ENCODE peak calls at places on chromosomes 3 and 15, in eight cellular contexts. One of them, this sample, is unnamed.

GRCh38 chr3:40979962-40980361 is 219.3 kb upstream of the CTNNB1 start:
- DNase-seq in activated naive CD8-positive, alpha-beta T cell treated with anti-CD3 and anti-CD28 coated beads, Interleukin-2, amount 50 U/mL, for 24 hours: no peak
- DNase-seq in GM12892: no peak
- DNase-seq in GM10248: no peak
- DNase-seq in left colon: no peak
- DNase-seq in NCI-H2029 treated with DMSO at 0.1 percent for 48 hours: no peak
- DNase-seq in EH: no peak
- DNase-seq in A172: no peak
- DNase-seq in this sample: no peak

GRCh38 chr3:193637831-193638230 is 44.8 kb downstream of the OPA1 start:
- DNase-seq in activated naive CD8-positive, alpha-beta T cell treated with anti-CD3 and anti-CD28 coated beads, Interleukin-2, amount 50 U/mL, for 24 hours: no peak
- DNase-seq in GM12892: no peak
- DNase-seq in GM10248: no peak
- DNase-seq in left colon: no peak
- DNase-seq in NCI-H2029 treated with DMSO at 0.1 percent for 48 hours: no peak
- DNase-seq in EH: no peak
- DNase-seq in A172: no peak
- DNase-seq in this sample: no peak

GRCh38 chr3:66991478-66991877 is 6.6 kb upstream of the KBTBD8 start:
- DNase-seq in activated naive CD8-positive, alpha-beta T cell treated with anti-CD3 and anti-CD28 coated beads, Interleukin-2, amount 50 U/mL, for 24 hours: no peak
- DNase-seq in GM12892: no peak
- DNase-seq in GM10248: no peak
- DNase-seq in left colon: no peak
- DNase-seq in NCI-H2029 treated with DMSO at 0.1 percent for 48 hours: no peak
- DNase-seq in EH: peak; percentile 53
- DNase-seq in A172: peak; percentile 71
- DNase-seq in this sample: peak; percentile 76

GRCh38 chr3:99648496-99648895 is 10.1 kb downstream of the COL8A1 start:
- DNase-seq in activated naive CD8-positive, alpha-beta T cell treated with anti-CD3 and anti-CD28 coated beads, Interleukin-2, amount 50 U/mL, for 24 hours: no peak
- DNase-seq in GM12892: no peak
- DNase-seq in GM10248: no peak
- DNase-seq in left colon: no peak
- DNase-seq in NCI-H2029 treated with DMSO at 0.1 percent for 48 hours: no peak
- DNase-seq in EH: peak; percentile 28
- DNase-seq in A172: no peak
- DNase-seq in this sample: no peak

GRCh38 chr15:90054618-90055097 is 47.6 kb downstream of the IDH2 start:
- DNase-seq in activated naive CD8-positive, alpha-beta T cell treated with anti-CD3 and anti-CD28 coated beads, Interleukin-2, amount 50 U/mL, for 24 hours: no peak
- DNase-seq in GM12892: no peak
- DNase-seq in GM10248: no peak
- DNase-seq in left colon: no peak
- DNase-seq in NCI-H2029 treated with DMSO at 0.1 percent for 48 hours: no peak
- DNase-seq in EH: no peak
- DNase-seq in A172: no peak
- DNase-seq in this sample: no peak

GRCh38 chr3:184176377-184177330 is 2.0 kb downstream of the AP2M1 start:
- DNase-seq in activated naive CD8-positive, alpha-beta T cell treated with anti-CD3 and anti-CD28 coated beads, Interleukin-2, amount 50 U/mL, for 24 hours: no peak
- DNase-seq in GM12892: no peak
- DNase-seq in GM10248: no peak
- DNase-seq in left colon: peak; percentile 57
- DNase-seq in NCI-H2029 treated with DMSO at 0.1 percent for 48 hours: no peak
- DNase-seq in EH: peak; percentile 99
- DNase-seq in A172: peak; percentile 98
- DNase-seq in this sample: peak; percentile 99

GRCh38 chr3:106688463-106688862 is 688.8 kb upstream of the CCDC54 start:
- DNase-seq in activated naive CD8-positive, alpha-beta T cell treated with anti-CD3 and anti-CD28 coated beads, Interleukin-2, amount 50 U/mL, for 24 hours: no peak
- DNase-seq in GM12892: no peak
- DNase-seq in GM10248: no peak
- DNase-seq in left colon: no peak
- DNase-seq in NCI-H2029 treated with DMSO at 0.1 percent for 48 hours: peak; percentile 36
- DNase-seq in EH: peak; percentile 88
- DNase-seq in A172: peak; percentile 77
- DNase-seq in this sample: peak; percentile 88

GRCh38 chr3:118968111-118968510 is 66.5 kb downstream of the IGSF11 start:
- DNase-seq in activated naive CD8-positive, alpha-beta T cell treated with anti-CD3 and anti-CD28 coated beads, Interleukin-2, amount 50 U/mL, for 24 hours: no peak
- DNase-seq in GM12892: no peak
- DNase-seq in GM10248: no peak
- DNase-seq in left colon: no peak
- DNase-seq in NCI-H2029 treated with DMSO at 0.1 percent for 48 hours: no peak
- DNase-seq in EH: no peak
- DNase-seq in A172: no peak
- DNase-seq in this sample: no peak

GRCh38 chr15:56869573-56869972 is 48.9 kb upstream of the TCF12 start:
- DNase-seq in activated naive CD8-positive, alpha-beta T cell treated with anti-CD3 and anti-CD28 coated beads, Interleukin-2, amount 50 U/mL, for 24 hours: peak; percentile 51
- DNase-seq in GM12892: no peak
- DNase-seq in GM10248: no peak
- DNase-seq in left colon: no peak
- DNase-seq in NCI-H2029 treated with DMSO at 0.1 percent for 48 hours: no peak
- DNase-seq in EH: peak; percentile 48
- DNase-seq in A172: peak; percentile 21
- DNase-seq in this sample: peak; percentile 7

GRCh38 chr3:71371282-71371681 is 212.2 kb downstream of the FOXP1 start:
- DNase-seq in activated naive CD8-positive, alpha-beta T cell treated with anti-CD3 and anti-CD28 coated beads, Interleukin-2, amount 50 U/mL, for 24 hours: no peak
- DNase-seq in GM12892: no peak
- DNase-seq in GM10248: no peak
- DNase-seq in left colon: no peak
- DNase-seq in NCI-H2029 treated with DMSO at 0.1 percent for 48 hours: no peak
- DNase-seq in EH: peak; percentile 18
- DNase-seq in A172: peak; percentile 14
- DNase-seq in this sample: no peak

GRCh38 chr3:100317928-100318327 is 16.6 kb upstream of the NIT2 start:
- DNase-seq in activated naive CD8-positive, alpha-beta T cell treated with anti-CD3 and anti-CD28 coated beads, Interleukin-2, amount 50 U/mL, for 24 hours: no peak
- DNase-seq in GM12892: no peak
- DNase-seq in GM10248: peak; percentile 49
- DNase-seq in left colon: no peak
- DNase-seq in NCI-H2029 treated with DMSO at 0.1 percent for 48 hours: no peak
- DNase-seq in EH: no peak
- DNase-seq in A172: no peak
- DNase-seq in this sample: no peak

GRCh38 chr15:72813345-72814004 is 29.9 kb upstream of the ADPGK start:
- DNase-seq in activated naive CD8-positive, alpha-beta T cell treated with anti-CD3 and anti-CD28 coated beads, Interleukin-2, amount 50 U/mL, for 24 hours: no peak
- DNase-seq in GM12892: no peak
- DNase-seq in GM10248: no peak
- DNase-seq in left colon: no peak
- DNase-seq in NCI-H2029 treated with DMSO at 0.1 percent for 48 hours: no peak
- DNase-seq in EH: no peak
- DNase-seq in A172: no peak
- DNase-seq in this sample: no peak

GRCh38 chr3:47605646-47606045 is 27.0 kb upstream of the CSPG5 start:
- DNase-seq in activated naive CD8-positive, alpha-beta T cell treated with anti-CD3 and anti-CD28 coated beads, Interleukin-2, amount 50 U/mL, for 24 hours: no peak
- DNase-seq in GM12892: no peak
- DNase-seq in GM10248: no peak
- DNase-seq in left colon: no peak
- DNase-seq in NCI-H2029 treated with DMSO at 0.1 percent for 48 hours: no peak
- DNase-seq in EH: peak; percentile 39
- DNase-seq in A172: peak; percentile 22
- DNase-seq in this sample: peak; percentile 53

GRCh38 chr3:57164606-57165573 is at the start of gene IL17RD:
- DNase-seq in activated naive CD8-positive, alpha-beta T cell treated with anti-CD3 and anti-CD28 coated beads, Interleukin-2, amount 50 U/mL, for 24 hours: peak; percentile 79
- DNase-seq in GM12892: peak; percentile 51
- DNase-seq in GM10248: peak; percentile 88
- DNase-seq in left colon: peak; percentile 68
- DNase-seq in NCI-H2029 treated with DMSO at 0.1 percent for 48 hours: peak; percentile 19
- DNase-seq in EH: peak; percentile 80
- DNase-seq in A172: peak; percentile 51
- DNase-seq in this sample: peak; percentile 21

GRCh38 chr3:102354818-102355515 is 79.8 kb upstream of the ZPLD1 start:
- DNase-seq in activated naive CD8-positive, alpha-beta T cell treated with anti-CD3 and anti-CD28 coated beads, Interleukin-2, amount 50 U/mL, for 24 hours: no peak
- DNase-seq in GM12892: no peak
- DNase-seq in GM10248: no peak
- DNase-seq in left colon: no peak
- DNase-seq in NCI-H2029 treated with DMSO at 0.1 percent for 48 hours: no peak
- DNase-seq in EH: peak; percentile 5
- DNase-seq in A172: peak; percentile 63
- DNase-seq in this sample: peak; percentile 65

GRCh38 chr3:42745776-42746454 is 27.1 kb downstream of the CCDC13 start:
- DNase-seq in activated naive CD8-positive, alpha-beta T cell treated with anti-CD3 and anti-CD28 coated beads, Interleukin-2, amount 50 U/mL, for 24 hours: no peak
- DNase-seq in GM12892: no peak
- DNase-seq in GM10248: no peak
- DNase-seq in left colon: no peak
- DNase-seq in NCI-H2029 treated with DMSO at 0.1 percent for 48 hours: no peak
- DNase-seq in EH: no peak
- DNase-seq in A172: no peak
- DNase-seq in this sample: no peak

GRCh38 chr3:127951276-127951675 is 36.2 kb downstream of the KBTBD12 start:
- DNase-seq in activated naive CD8-positive, alpha-beta T cell treated with anti-CD3 and anti-CD28 coated beads, Interleukin-2, amount 50 U/mL, for 24 hours: no peak
- DNase-seq in GM12892: no peak
- DNase-seq in GM10248: no peak
- DNase-seq in left colon: no peak
- DNase-seq in NCI-H2029 treated with DMSO at 0.1 percent for 48 hours: no peak
- DNase-seq in EH: peak; percentile 59
- DNase-seq in A172: peak; percentile 40
- DNase-seq in this sample: peak; percentile 58

GRCh38 chr3:186901135-186901734 is 29.1 kb upstream of the ST6GAL1 start:
- DNase-seq in activated naive CD8-positive, alpha-beta T cell treated with anti-CD3 and anti-CD28 coated beads, Interleukin-2, amount 50 U/mL, for 24 hours: no peak
- DNase-seq in GM12892: no peak
- DNase-seq in GM10248: no peak
- DNase-seq in left colon: no peak
- DNase-seq in NCI-H2029 treated with DMSO at 0.1 percent for 48 hours: no peak
- DNase-seq in EH: no peak
- DNase-seq in A172: peak; percentile 11
- DNase-seq in this sample: peak; percentile 27

GRCh38 chr3:63467392-63467791 is 185.1 kb upstream of the SNTN start:
- DNase-seq in activated naive CD8-positive, alpha-beta T cell treated with anti-CD3 and anti-CD28 coated beads, Interleukin-2, amount 50 U/mL, for 24 hours: no peak
- DNase-seq in GM12892: no peak
- DNase-seq in GM10248: no peak
- DNase-seq in left colon: no peak
- DNase-seq in NCI-H2029 treated with DMSO at 0.1 percent for 48 hours: no peak
- DNase-seq in EH: no peak
- DNase-seq in A172: no peak
- DNase-seq in this sample: no peak

GRCh38 chr15:74123131-74123429 is 7.3 kb upstream of the ISLR2 start:
- DNase-seq in activated naive CD8-positive, alpha-beta T cell treated with anti-CD3 and anti-CD28 coated beads, Interleukin-2, amount 50 U/mL, for 24 hours: no peak
- DNase-seq in GM12892: no peak
- DNase-seq in GM10248: no peak
- DNase-seq in left colon: no peak
- DNase-seq in NCI-H2029 treated with DMSO at 0.1 percent for 48 hours: no peak
- DNase-seq in EH: no peak
- DNase-seq in A172: no peak
- DNase-seq in this sample: no peak

GRCh38 chr15:74530771-74531143 is 10.3 kb upstream of the ARID3B start:
- DNase-seq in activated naive CD8-positive, alpha-beta T cell treated with anti-CD3 and anti-CD28 coated beads, Interleukin-2, amount 50 U/mL, for 24 hours: no peak
- DNase-seq in GM12892: no peak
- DNase-seq in GM10248: no peak
- DNase-seq in left colon: no peak
- DNase-seq in NCI-H2029 treated with DMSO at 0.1 percent for 48 hours: no peak
- DNase-seq in EH: no peak
- DNase-seq in A172: no peak
- DNase-seq in this sample: no peak

GRCh38 chr15:41806291-41807181 is 21.4 kb upstream of the JMJD7 start:
- DNase-seq in activated naive CD8-positive, alpha-beta T cell treated with anti-CD3 and anti-CD28 coated beads, Interleukin-2, amount 50 U/mL, for 24 hours: no peak
- DNase-seq in GM12892: no peak
- DNase-seq in GM10248: no peak
- DNase-seq in left colon: no peak
- DNase-seq in NCI-H2029 treated with DMSO at 0.1 percent for 48 hours: no peak
- DNase-seq in EH: peak; percentile 15
- DNase-seq in A172: peak; percentile 41
- DNase-seq in this sample: peak; percentile 27

GRCh38 chr3:131147534-131147933 is 120.9 kb downstream of the NEK11 start:
- DNase-seq in activated naive CD8-positive, alpha-beta T cell treated with anti-CD3 and anti-CD28 coated beads, Interleukin-2, amount 50 U/mL, for 24 hours: no peak
- DNase-seq in GM12892: no peak
- DNase-seq in GM10248: no peak
- DNase-seq in left colon: no peak
- DNase-seq in NCI-H2029 treated with DMSO at 0.1 percent for 48 hours: no peak
- DNase-seq in EH: no peak
- DNase-seq in A172: no peak
- DNase-seq in this sample: no peak

GRCh38 chr3:125593991-125594574 is 1.2 kb downstream of the OSBPL11 start:
- DNase-seq in activated naive CD8-positive, alpha-beta T cell treated with anti-CD3 and anti-CD28 coated beads, Interleukin-2, amount 50 U/mL, for 24 hours: no peak
- DNase-seq in GM12892: no peak
- DNase-seq in GM10248: peak; percentile 26
- DNase-seq in left colon: no peak
- DNase-seq in NCI-H2029 treated with DMSO at 0.1 percent for 48 hours: no peak
- DNase-seq in EH: peak; percentile 20
- DNase-seq in A172: no peak
- DNase-seq in this sample: no peak

GRCh38 chr3:37862219-37862711 is 585 bp downstream of the CTDSPL start:
- DNase-seq in activated naive CD8-positive, alpha-beta T cell treated with anti-CD3 and anti-CD28 coated beads, Interleukin-2, amount 50 U/mL, for 24 hours: peak; percentile 38
- DNase-seq in GM12892: peak; percentile 22
- DNase-seq in GM10248: no peak
- DNase-seq in left colon: peak; percentile 61
- DNase-seq in NCI-H2029 treated with DMSO at 0.1 percent for 48 hours: no peak
- DNase-seq in EH: peak; percentile 47
- DNase-seq in A172: no peak
- DNase-seq in this sample: peak; percentile 31

GRCh38 chr3:8536106-8537052 is 34.8 kb downstream of the LMCD1 start:
- DNase-seq in activated naive CD8-positive, alpha-beta T cell treated with anti-CD3 and anti-CD28 coated beads, Interleukin-2, amount 50 U/mL, for 24 hours: no peak
- DNase-seq in GM12892: no peak
- DNase-seq in GM10248: no peak
- DNase-seq in left colon: no peak
- DNase-seq in NCI-H2029 treated with DMSO at 0.1 percent for 48 hours: no peak
- DNase-seq in EH: peak; percentile 87
- DNase-seq in A172: no peak
- DNase-seq in this sample: no peak

GRCh38 chr3:62982795-62983455 is 107.7 kb upstream of the CADPS start:
- DNase-seq in activated naive CD8-positive, alpha-beta T cell treated with anti-CD3 and anti-CD28 coated beads, Interleukin-2, amount 50 U/mL, for 24 hours: no peak
- DNase-seq in GM12892: no peak
- DNase-seq in GM10248: no peak
- DNase-seq in left colon: no peak
- DNase-seq in NCI-H2029 treated with DMSO at 0.1 percent for 48 hours: no peak
- DNase-seq in EH: no peak
- DNase-seq in A172: no peak
- DNase-seq in this sample: no peak

GRCh38 chr3:39981547-39982184 is 172.3 kb downstream of the MYRIP start:
- DNase-seq in activated naive CD8-positive, alpha-beta T cell treated with anti-CD3 and anti-CD28 coated beads, Interleukin-2, amount 50 U/mL, for 24 hours: no peak
- DNase-seq in GM12892: no peak
- DNase-seq in GM10248: no peak
- DNase-seq in left colon: no peak
- DNase-seq in NCI-H2029 treated with DMSO at 0.1 percent for 48 hours: no peak
- DNase-seq in EH: no peak
- DNase-seq in A172: no peak
- DNase-seq in this sample: no peak

GRCh38 chr3:185151959-185152432 is 864 bp downstream of the C3orf70 start:
- DNase-seq in activated naive CD8-positive, alpha-beta T cell treated with anti-CD3 and anti-CD28 coated beads, Interleukin-2, amount 50 U/mL, for 24 hours: no peak
- DNase-seq in GM12892: no peak
- DNase-seq in GM10248: no peak
- DNase-seq in left colon: no peak
- DNase-seq in NCI-H2029 treated with DMSO at 0.1 percent for 48 hours: no peak
- DNase-seq in EH: no peak
- DNase-seq in A172: no peak
- DNase-seq in this sample: no peak

GRCh38 chr15:69713726-69714559 is 261.3 kb downstream of the RPLP1 start:
- DNase-seq in activated naive CD8-positive, alpha-beta T cell treated with anti-CD3 and anti-CD28 coated beads, Interleukin-2, amount 50 U/mL, for 24 hours: peak; percentile 68
- DNase-seq in GM12892: peak; percentile 41
- DNase-seq in GM10248: peak; percentile 64
- DNase-seq in left colon: peak; percentile 28
- DNase-seq in NCI-H2029 treated with DMSO at 0.1 percent for 48 hours: no peak
- DNase-seq in EH: no peak
- DNase-seq in A172: peak; percentile 25
- DNase-seq in this sample: peak; percentile 93

GRCh38 chr3:38561746-38562466 is 65.8 kb downstream of the EXOG start:
- DNase-seq in activated naive CD8-positive, alpha-beta T cell treated with anti-CD3 and anti-CD28 coated beads, Interleukin-2, amount 50 U/mL, for 24 hours: no peak
- DNase-seq in GM12892: no peak
- DNase-seq in GM10248: no peak
- DNase-seq in left colon: peak; percentile 7
- DNase-seq in NCI-H2029 treated with DMSO at 0.1 percent for 48 hours: no peak
- DNase-seq in EH: no peak
- DNase-seq in A172: no peak
- DNase-seq in this sample: no peak

GRCh38 chr3:72665701-72666443 is 182.4 kb downstream of the SHQ1 start:
- DNase-seq in activated naive CD8-positive, alpha-beta T cell treated with anti-CD3 and anti-CD28 coated beads, Interleukin-2, amount 50 U/mL, for 24 hours: peak; percentile 71
- DNase-seq in GM12892: no peak
- DNase-seq in GM10248: peak; percentile 61
- DNase-seq in left colon: no peak
- DNase-seq in NCI-H2029 treated with DMSO at 0.1 percent for 48 hours: no peak
- DNase-seq in EH: peak; percentile 29
- DNase-seq in A172: peak; percentile 55
- DNase-seq in this sample: peak; percentile 24